ENCODE peak calls at places on chromosomes 3 and 15, in six cellular contexts. D is activated effector memory CD4-positive, alpha-beta T cell treated with Interleukin-2 at 50 U/mL for 16 hours; N is activated gamma-delta T cell treated with Interleukin-2 at 50 U/mL for 16 hours; O is stimulated activated naive B cell treated with anti-CD40 and anti-IgM and Interleukin-4, amounts not matched to agents 10 μg/mL and 1 μg/mL and 100 μg/mL, for 72 hours; X is pancreas; P is foreskin fibroblast. H is an unnamed sample.

GRCh38 chr15:73650387-73651126 is 17.4 kb upstream of the NPTN start:
- DNase-seq in N (no peak), O (no peak), D (no peak), P (peak; percentile 54), X (no peak), H (no peak)

GRCh38 chr3:8765528-8765927 is 3.9 kb downstream of the OXTR start:
- DNase-seq in X (no peak), N (no peak), P (no peak), D (no peak), O (no peak), H (no peak)

GRCh38 chr3:1805331-1805730 is 293.3 kb upstream of the CNTN4 start:
- DNase-seq in O (no peak), X (no peak), P (no peak), N (no peak), D (no peak), H (no peak)

GRCh38 chr3:111761309-111761795 is 97.7 kb upstream of the PHLDB2 start:
- DNase-seq in O (no peak), X (no peak), D (no peak), N (no peak), P (peak; percentile 75), H (peak; percentile 80)

GRCh38 chr15:57769266-57769665 is 62.8 kb downstream of the POLR2M start:
- DNase-seq in P (peak; percentile 86), D (no peak), N (no peak), O (no peak), X (no peak), H (no peak)

GRCh38 chr15:71752604-71753289 is 57.6 kb upstream of the NR2E3 start:
- DNase-seq in O (no peak), D (no peak), X (no peak), P (peak; percentile 95), N (no peak), H (peak; percentile 84)

GRCh38 chr3:72848703-72849081 is 447 bp upstream of the SHQ1 start:
- DNase-seq in O (no peak), N (peak; percentile 6), X (no peak), P (no peak), D (no peak), H (no peak)

GRCh38 chr3:143531101-143531500 is 317.2 kb downstream of the SLC9A9 start:
- DNase-seq in P (no peak), N (no peak), O (no peak), X (no peak), D (no peak), H (no peak)

GRCh38 chr3:149605902-149606301 is 51.9 kb downstream of the WWTR1 start:
- DNase-seq in O (no peak), X (no peak), N (no peak), P (peak; percentile 62), D (no peak), H (no peak)

GRCh38 chr3:113158210-113158609 is 53.1 kb upstream of the BOC start:
- DNase-seq in N (no peak), D (no peak), P (no peak), O (no peak), X (no peak), H (no peak)

GRCh38 chr3:20056727-20057611 is 16.7 kb downstream of the KAT2B start:
- DNase-seq in X (no peak), P (peak; percentile 29), D (no peak), O (peak; percentile 35), N (no peak), H (peak; percentile 58)

GRCh38 chr3:131388400-131388799 is 6.8 kb downstream of the NUDT16 start:
- DNase-seq in P (peak; percentile 21), D (no peak), X (no peak), N (no peak), O (no peak), H (no peak)

GRCh38 chr15:99361541-99362185 is 110.4 kb downstream of the LRRC28 start:
- DNase-seq in P (peak; percentile 10), N (no peak), X (no peak), O (no peak), D (no peak), H (no peak)

GRCh38 chr3:101732240-101732641 is 7.8 kb downstream of the CEP97 start:
- DNase-seq in X (no peak), D (no peak), P (no peak), O (no peak), N (no peak), H (no peak)

GRCh38 chr3:39361252-39361927 is 21.8 kb upstream of the SLC25A38 start:
- DNase-seq in P (no peak), D (peak; percentile 27), N (peak; percentile 33), X (no peak), O (no peak), H (no peak)

GRCh38 chr15:97961067-97961954 is 808 bp downstream of the ARRDC4 start:
- DNase-seq in P (peak; percentile 10), D (no peak), N (no peak), X (peak; percentile 77), O (peak; percentile 11), H (no peak)

GRCh38 chr15:40964006-40964405 is 10.7 kb downstream of the CHAC1 start:
- DNase-seq in D (no peak), N (no peak), O (no peak), X (no peak), P (no peak), H (peak; percentile 67)

GRCh38 chr15:83320404-83320803 is 35.9 kb upstream of the BNC1 start:
- DNase-seq in X (no peak), O (no peak), D (no peak), P (no peak), N (no peak), H (no peak)

H was measured in RWPE2.